ENCODE peak calls at places on chromosomes 5 and 9, in six cellular contexts. One of them, this sample, is unnamed.
A peak's percentile ranks its signal among the peaks of the same experiment; 100 is the strongest.

GRCh38 chr5:29697786-29698414 is 1495.6 kb upstream of the CDH6 start:
- DNase-seq in endothelial cell: peak; percentile 17
- DNase-seq in brain microvascular endothelial cell: no peak
- DNase-seq in uterus: no peak
- DNase-seq in foreskin keratinocyte: no peak
- DNase-seq in fibroblast of pulmonary artery: no peak
- DNase-seq in this sample: no peak

GRCh38 chr9:80873861-80874260 is 815.5 kb downstream of the TLE1 start:
- DNase-seq in endothelial cell: no peak
- DNase-seq in uterus: no peak
- DNase-seq in foreskin keratinocyte: no peak
- DNase-seq in fibroblast of pulmonary artery: no peak
- DNase-seq in brain microvascular endothelial cell: no peak
- DNase-seq in this sample: no peak

GRCh38 chr9:131423171-131423581 is 29.3 kb downstream of the PRRC2B start:
- DNase-seq in fibroblast of pulmonary artery: peak; percentile 83
- DNase-seq in endothelial cell: peak; percentile 48
- DNase-seq in foreskin keratinocyte: peak; percentile 93
- DNase-seq in uterus: peak; percentile 52
- DNase-seq in brain microvascular endothelial cell: peak; percentile 89
- DNase-seq in this sample: no peak

GRCh38 chr5:97100486-97100885 is 41.9 kb downstream of the LIX1 start:
- DNase-seq in fibroblast of pulmonary artery: peak; percentile 13
- DNase-seq in uterus: no peak
- DNase-seq in endothelial cell: no peak
- DNase-seq in brain microvascular endothelial cell: no peak
- DNase-seq in foreskin keratinocyte: no peak
- DNase-seq in this sample: no peak

GRCh38 chr5:116482394-116482793 is 92.2 kb downstream of the SEMA6A start:
- DNase-seq in endothelial cell: no peak
- DNase-seq in uterus: no peak
- DNase-seq in foreskin keratinocyte: peak; percentile 51
- DNase-seq in brain microvascular endothelial cell: peak; percentile 53
- DNase-seq in fibroblast of pulmonary artery: peak; percentile 45
- DNase-seq in this sample: no peak

GRCh38 chr5:558326-558725 is 34.1 kb upstream of the SLC9A3 start:
- DNase-seq in uterus: no peak
- DNase-seq in brain microvascular endothelial cell: no peak
- DNase-seq in fibroblast of pulmonary artery: no peak
- DNase-seq in foreskin keratinocyte: no peak
- DNase-seq in endothelial cell: no peak
- DNase-seq in this sample: peak; percentile 58

GRCh38 chr5:125484272-125485002 is 738.0 kb upstream of the ZNF608 start:
- DNase-seq in foreskin keratinocyte: peak; percentile 96
- DNase-seq in brain microvascular endothelial cell: peak; percentile 69
- DNase-seq in fibroblast of pulmonary artery: peak; percentile 94
- DNase-seq in endothelial cell: no peak
- DNase-seq in uterus: peak; percentile 78
- DNase-seq in this sample: no peak

GRCh38 chr5:3299441-3299840 is 296.2 kb upstream of the IRX1 start:
- DNase-seq in endothelial cell: no peak
- DNase-seq in brain microvascular endothelial cell: no peak
- DNase-seq in uterus: no peak
- DNase-seq in foreskin keratinocyte: no peak
- DNase-seq in fibroblast of pulmonary artery: no peak
- DNase-seq in this sample: no peak

GRCh38 chr9:28956111-28956880 is 1383.0 kb upstream of the C9orf72 start:
- DNase-seq in brain microvascular endothelial cell: no peak
- DNase-seq in uterus: no peak
- DNase-seq in fibroblast of pulmonary artery: no peak
- DNase-seq in foreskin keratinocyte: no peak
- DNase-seq in endothelial cell: no peak
- DNase-seq in this sample: no peak

GRCh38 chr9:17082343-17082742 is 52.5 kb upstream of the CNTLN start:
- DNase-seq in uterus: peak; percentile 43
- DNase-seq in foreskin keratinocyte: no peak
- DNase-seq in brain microvascular endothelial cell: peak; percentile 54
- DNase-seq in fibroblast of pulmonary artery: peak; percentile 32
- DNase-seq in endothelial cell: peak; percentile 16
- DNase-seq in this sample: no peak

GRCh38 chr5:122346897-122347581 is 35.0 kb downstream of the SNCAIP start:
- DNase-seq in foreskin keratinocyte: no peak
- DNase-seq in uterus: no peak
- DNase-seq in endothelial cell: no peak
- DNase-seq in brain microvascular endothelial cell: no peak
- DNase-seq in fibroblast of pulmonary artery: no peak
- DNase-seq in this sample: no peak

GRCh38 chr5:147780924-147781530 is 1.5 kb downstream of the JAKMIP2 start:
- DNase-seq in endothelial cell: no peak
- DNase-seq in fibroblast of pulmonary artery: no peak
- DNase-seq in uterus: no peak
- DNase-seq in brain microvascular endothelial cell: no peak
- DNase-seq in foreskin keratinocyte: no peak
- DNase-seq in this sample: no peak

GRCh38 chr9:79377315-79377855 is 194.4 kb upstream of the TLE4 start:
- DNase-seq in brain microvascular endothelial cell: no peak
- DNase-seq in foreskin keratinocyte: no peak
- DNase-seq in uterus: no peak
- DNase-seq in endothelial cell: no peak
- DNase-seq in fibroblast of pulmonary artery: no peak
- DNase-seq in this sample: no peak

GRCh38 chr5:390571-391491 is 52.1 kb upstream of the EXOC3 start:
- DNase-seq in brain microvascular endothelial cell: no peak
- DNase-seq in foreskin keratinocyte: no peak
- DNase-seq in endothelial cell: no peak
- DNase-seq in fibroblast of pulmonary artery: no peak
- DNase-seq in uterus: no peak
- DNase-seq in this sample: peak; percentile 50

GRCh38 chr5:143208781-143209510 is 194.5 kb downstream of the NR3C1 start:
- DNase-seq in endothelial cell: no peak
- DNase-seq in fibroblast of pulmonary artery: no peak
- DNase-seq in uterus: no peak
- DNase-seq in foreskin keratinocyte: no peak
- DNase-seq in brain microvascular endothelial cell: no peak
- DNase-seq in this sample: no peak

GRCh38 chr5:159175547-159175946 is 33.8 kb downstream of the RNF145 start:
- DNase-seq in brain microvascular endothelial cell: no peak
- DNase-seq in endothelial cell: no peak
- DNase-seq in uterus: no peak
- DNase-seq in fibroblast of pulmonary artery: peak; percentile 52
- DNase-seq in foreskin keratinocyte: no peak
- DNase-seq in this sample: no peak

GRCh38 chr9:127721391-127721821 is 5.5 kb downstream of the TTC16 start:
- DNase-seq in endothelial cell: no peak
- DNase-seq in uterus: no peak
- DNase-seq in brain microvascular endothelial cell: no peak
- DNase-seq in foreskin keratinocyte: no peak
- DNase-seq in fibroblast of pulmonary artery: no peak
- DNase-seq in this sample: no peak

GRCh38 chr9:34515959-34516358 is 6.8 kb downstream of the ENHO start:
- DNase-seq in brain microvascular endothelial cell: no peak
- DNase-seq in endothelial cell: no peak
- DNase-seq in foreskin keratinocyte: no peak
- DNase-seq in fibroblast of pulmonary artery: no peak
- DNase-seq in uterus: no peak
- DNase-seq in this sample: no peak

GRCh38 chr9:93622725-93623124 is 46.3 kb downstream of the PHF2 start:
- DNase-seq in uterus: no peak
- DNase-seq in brain microvascular endothelial cell: no peak
- DNase-seq in foreskin keratinocyte: no peak
- DNase-seq in endothelial cell: no peak
- DNase-seq in fibroblast of pulmonary artery: no peak
- DNase-seq in this sample: no peak

GRCh38 chr5:176341325-176342198 is 20.0 kb downstream of the KIAA1191 start:
- DNase-seq in endothelial cell: no peak
- DNase-seq in brain microvascular endothelial cell: no peak
- DNase-seq in uterus: no peak
- DNase-seq in fibroblast of pulmonary artery: no peak
- DNase-seq in foreskin keratinocyte: no peak
- DNase-seq in this sample: no peak

GRCh38 chr5:60487466-60487865 is 212.5 kb downstream of the DEPDC1B start:
- DNase-seq in uterus: no peak
- DNase-seq in brain microvascular endothelial cell: peak; percentile 21
- DNase-seq in foreskin keratinocyte: no peak
- DNase-seq in endothelial cell: no peak
- DNase-seq in fibroblast of pulmonary artery: no peak
- DNase-seq in this sample: no peak

GRCh38 chr5:39624268-39624886 is 199.6 kb upstream of the DAB2 start:
- DNase-seq in foreskin keratinocyte: peak; percentile 64
- DNase-seq in fibroblast of pulmonary artery: peak; percentile 33
- DNase-seq in uterus: no peak
- DNase-seq in endothelial cell: no peak
- DNase-seq in brain microvascular endothelial cell: peak; percentile 34
- DNase-seq in this sample: no peak

GRCh38 chr5:180070726-180071417 is 687 bp downstream of the RNF130 start:
- DNase-seq in brain microvascular endothelial cell: peak; percentile 30
- DNase-seq in uterus: no peak
- DNase-seq in fibroblast of pulmonary artery: peak; percentile 62
- DNase-seq in endothelial cell: peak; percentile 59
- DNase-seq in foreskin keratinocyte: no peak
- DNase-seq in this sample: no peak

GRCh38 chr5:134819404-134819963 is 26.3 kb upstream of the C5orf24 start:
- DNase-seq in fibroblast of pulmonary artery: no peak
- DNase-seq in brain microvascular endothelial cell: no peak
- DNase-seq in foreskin keratinocyte: no peak
- DNase-seq in endothelial cell: no peak
- DNase-seq in uterus: no peak
- DNase-seq in this sample: no peak

GRCh38 chr5:80122599-80122998 is 87.5 kb downstream of the THBS4 start:
- DNase-seq in uterus: no peak
- DNase-seq in foreskin keratinocyte: no peak
- DNase-seq in endothelial cell: no peak
- DNase-seq in brain microvascular endothelial cell: no peak
- DNase-seq in fibroblast of pulmonary artery: no peak
- DNase-seq in this sample: no peak

GRCh38 chr5:81805086-81805485 is 54.2 kb upstream of the SSBP2 start:
- DNase-seq in brain microvascular endothelial cell: no peak
- DNase-seq in fibroblast of pulmonary artery: no peak
- DNase-seq in foreskin keratinocyte: no peak
- DNase-seq in endothelial cell: no peak
- DNase-seq in uterus: no peak
- DNase-seq in this sample: no peak

GRCh38 chr9:3059781-3060468 is 216.0 kb upstream of the PUM3 start:
- DNase-seq in foreskin keratinocyte: peak; percentile 59
- DNase-seq in fibroblast of pulmonary artery: no peak
- DNase-seq in brain microvascular endothelial cell: no peak
- DNase-seq in endothelial cell: no peak
- DNase-seq in uterus: no peak
- DNase-seq in this sample: no peak

GRCh38 chr9:124839612-124840299 is 13.5 kb upstream of the WDR38 start:
- DNase-seq in brain microvascular endothelial cell: no peak
- DNase-seq in endothelial cell: peak; percentile 53
- DNase-seq in fibroblast of pulmonary artery: peak; percentile 45
- DNase-seq in uterus: no peak
- DNase-seq in foreskin keratinocyte: no peak
- DNase-seq in this sample: no peak
- TF ChIP-seq CTCF in brain microvascular endothelial cell: peak; percentile 78
- TF ChIP-seq CTCF in endothelial cell: peak; percentile 60
- TF ChIP-seq CTCF in fibroblast of pulmonary artery: peak; percentile 61
- TF ChIP-seq CTCF in uterus: no peak
- TF ChIP-seq CTCF in foreskin keratinocyte: peak; percentile 59
- TF ChIP-seq CTCF in this sample: peak; percentile 67

GRCh38 chr5:133610489-133611356 is 1.6 kb downstream of the FSTL4 start:
- DNase-seq in uterus: peak; percentile 21
- DNase-seq in foreskin keratinocyte: peak; percentile 12
- DNase-seq in endothelial cell: peak; percentile 81
- DNase-seq in brain microvascular endothelial cell: peak; percentile 8
- DNase-seq in fibroblast of pulmonary artery: peak; percentile 28
- DNase-seq in this sample: peak; percentile 80
- TF ChIP-seq CTCF in uterus: peak; percentile 34
- TF ChIP-seq CTCF in foreskin keratinocyte: peak; percentile 68
- TF ChIP-seq CTCF in endothelial cell: no peak
- TF ChIP-seq CTCF in brain microvascular endothelial cell: peak; percentile 63
- TF ChIP-seq CTCF in fibroblast of pulmonary artery: peak; percentile 32
- TF ChIP-seq CTCF in this sample: peak; percentile 71

GRCh38 chr5:142000709-142001484 is 11.9 kb downstream of the GNPDA1 start:
- DNase-seq in fibroblast of pulmonary artery: peak; percentile 41
- DNase-seq in foreskin keratinocyte: no peak
- DNase-seq in uterus: no peak
- DNase-seq in brain microvascular endothelial cell: no peak
- DNase-seq in endothelial cell: peak; percentile 40
- DNase-seq in this sample: no peak
- TF ChIP-seq CTCF in fibroblast of pulmonary artery: peak; percentile 50
- TF ChIP-seq CTCF in foreskin keratinocyte: peak; percentile 57
- TF ChIP-seq CTCF in uterus: no peak
- TF ChIP-seq CTCF in brain microvascular endothelial cell: peak; percentile 63
- TF ChIP-seq CTCF in endothelial cell: no peak
- TF ChIP-seq CTCF in this sample: peak; percentile 53

GRCh38 chr5:9099681-9100080 is 446.2 kb downstream of the SEMA5A start:
- DNase-seq in foreskin keratinocyte: no peak
- DNase-seq in endothelial cell: no peak
- DNase-seq in fibroblast of pulmonary artery: no peak
- DNase-seq in brain microvascular endothelial cell: no peak
- DNase-seq in uterus: no peak
- DNase-seq in this sample: no peak
- TF ChIP-seq CTCF in foreskin keratinocyte: peak; percentile 13
- TF ChIP-seq CTCF in endothelial cell: no peak
- TF ChIP-seq CTCF in fibroblast of pulmonary artery: peak; percentile 2
- TF ChIP-seq CTCF in brain microvascular endothelial cell: peak; percentile 40
- TF ChIP-seq CTCF in uterus: no peak
- TF ChIP-seq CTCF in this sample: no peak

GRCh38 chr9:94881946-94882345 is 155.4 kb downstream of the AOPEP start:
- DNase-seq in uterus: no peak
- DNase-seq in endothelial cell: no peak
- DNase-seq in fibroblast of pulmonary artery: no peak
- DNase-seq in brain microvascular endothelial cell: no peak
- DNase-seq in foreskin keratinocyte: no peak
- DNase-seq in this sample: no peak
- TF ChIP-seq CTCF in uterus: no peak
- TF ChIP-seq CTCF in endothelial cell: no peak
- TF ChIP-seq CTCF in fibroblast of pulmonary artery: no peak
- TF ChIP-seq CTCF in brain microvascular endothelial cell: no peak
- TF ChIP-seq CTCF in foreskin keratinocyte: no peak
- TF ChIP-seq CTCF in this sample: no peak

GRCh38 chr9:115231116-115231515 is 113.2 kb upstream of the TNC start:
- DNase-seq in endothelial cell: no peak
- DNase-seq in fibroblast of pulmonary artery: no peak
- DNase-seq in brain microvascular endothelial cell: no peak
- DNase-seq in uterus: no peak
- DNase-seq in foreskin keratinocyte: no peak
- DNase-seq in this sample: no peak

GRCh38 chr9:115225459-115226116 is 107.6 kb upstream of the TNC start:
- DNase-seq in foreskin keratinocyte: no peak
- DNase-seq in fibroblast of pulmonary artery: no peak
- DNase-seq in uterus: no peak
- DNase-seq in brain microvascular endothelial cell: no peak
- DNase-seq in endothelial cell: no peak
- DNase-seq in this sample: no peak

GRCh38 chr9:115229496-115229895 is 111.5 kb upstream of the TNC start:
- DNase-seq in fibroblast of pulmonary artery: no peak
- DNase-seq in endothelial cell: no peak
- DNase-seq in uterus: no peak
- DNase-seq in foreskin keratinocyte: no peak
- DNase-seq in brain microvascular endothelial cell: peak; percentile 51
- DNase-seq in this sample: no peak

GRCh38 chr9:115220339-115221009 is 102.5 kb upstream of the TNC start:
- DNase-seq in fibroblast of pulmonary artery: peak; percentile 23
- DNase-seq in uterus: no peak
- DNase-seq in brain microvascular endothelial cell: no peak
- DNase-seq in foreskin keratinocyte: peak; percentile 97
- DNase-seq in endothelial cell: no peak
- DNase-seq in this sample: no peak

GRCh38 chr9:115226152-115226551 is 108.2 kb upstream of the TNC start:
- DNase-seq in brain microvascular endothelial cell: no peak
- DNase-seq in fibroblast of pulmonary artery: no peak
- DNase-seq in uterus: no peak
- DNase-seq in foreskin keratinocyte: no peak
- DNase-seq in endothelial cell: no peak
- DNase-seq in this sample: no peak
- TF ChIP-seq CTCF in brain microvascular endothelial cell: no peak
- TF ChIP-seq CTCF in fibroblast of pulmonary artery: no peak
- TF ChIP-seq CTCF in uterus: no peak
- TF ChIP-seq CTCF in foreskin keratinocyte: no peak
- TF ChIP-seq CTCF in endothelial cell: peak; percentile 16
- TF ChIP-seq CTCF in this sample: peak; percentile 20